ENCODE peak calls at places on chromosomes 4 and X, in seven cellular contexts. S, A, D, Z, R, C and U are unnamed samples.
A peak's percentile ranks its signal among the peaks of the same experiment; 100 is the strongest.

GRCh38 chr4:187436251-187436650 is 559.3 kb upstream of the ZFP42 start:
- DNase-seq in R (no peak), C (no peak), A (no peak), S (no peak), D (no peak), Z (no peak), U (no peak)

GRCh38 chrX:71941771-71942170 is 31.1 kb downstream of the NHSL2 start:
- DNase-seq in R (no peak), S (no peak), C (peak; percentile 48), Z (no peak), D (peak; percentile 83), A (peak; percentile 80), U (no peak)

GRCh38 chr4:73208376-73208775 is 50.2 kb downstream of the ANKRD17 start:
- DNase-seq in S (no peak), A (no peak), D (peak; percentile 75), R (no peak), C (no peak), Z (no peak), U (no peak)

GRCh38 chrX:37959212-37960021 is 46.9 kb upstream of the SYTL5 start:
- DNase-seq in R (no peak), C (no peak), Z (no peak), A (no peak), D (no peak), S (no peak), U (no peak)

GRCh38 chr4:150579591-150580234 is 2.2 kb upstream of the MAB21L2 start:
- DNase-seq in R (peak; percentile 15), S (no peak), Z (no peak), D (no peak), C (peak; percentile 23), A (peak; percentile 46), U (peak; percentile 20)

GRCh38 chr4:165663411-165663810 is 209.6 kb upstream of the TLL1 start:
- DNase-seq in D (peak; percentile 51), C (no peak), A (peak; percentile 66), S (no peak), R (no peak), Z (no peak), U (no peak)

GRCh38 chr4:53497446-53498069 is 93.7 kb downstream of the LNX1 start:
- DNase-seq in R (no peak), Z (no peak), C (peak; percentile 54), A (peak; percentile 90), S (no peak), D (peak; percentile 59), U (no peak)

GRCh38 chr4:121951570-121952110 is at the start of gene TRPC3:
- DNase-seq in C (peak; percentile 32), A (peak; percentile 23), R (no peak), Z (peak; percentile 70), D (no peak), S (no peak), U (peak; percentile 34)

GRCh38 chr4:20254517-20255250 is 3.0 kb downstream of the SLIT2 start:
- DNase-seq in R (peak; percentile 23), D (no peak), Z (peak; percentile 64), C (peak; percentile 26), S (no peak), A (peak; percentile 75), U (peak; percentile 12)

GRCh38 chr4:76634239-76634638 is 199.2 kb downstream of the SHROOM3 start:
- DNase-seq in Z (no peak), D (peak; percentile 59), C (no peak), S (no peak), A (peak; percentile 58), R (no peak), U (no peak)

GRCh38 chr4:7842384-7843279 is 97.0 kb downstream of the AFAP1 start:
- DNase-seq in D (peak; percentile 99), R (no peak), S (peak; percentile 83), Z (no peak), C (peak; percentile 60), A (peak; percentile 99), U (no peak)

GRCh38 chr4:98630804-98631454 is 27.5 kb downstream of the TSPAN5 start:
- DNase-seq in C (no peak), Z (no peak), A (peak; percentile 46), D (peak; percentile 52), S (no peak), R (no peak), U (no peak)

GRCh38 chrX:34810364-34810763 is 132.2 kb upstream of the FAM47B start:
- DNase-seq in D (peak; percentile 52), S (no peak), Z (no peak), C (no peak), R (no peak), A (peak; percentile 16), U (no peak)

GRCh38 chrX:47662144-47662657 is 3.2 kb upstream of the UXT start:
- DNase-seq in R (no peak), A (peak; percentile 90), Z (no peak), D (peak; percentile 98), S (no peak), C (no peak), U (no peak)

GRCh38 chr4:159764343-159764952 is 661.6 kb downstream of the RAPGEF2 start:
- DNase-seq in R (no peak), C (no peak), A (peak; percentile 69), S (peak; percentile 62), D (peak; percentile 35), Z (no peak), U (peak; percentile 3)

GRCh38 chr4:93659629-93660028 is 168.9 kb upstream of the ATOH1 start:
- DNase-seq in D (no peak), S (no peak), R (no peak), C (no peak), A (no peak), Z (no peak), U (no peak)

GRCh38 chr4:111618908-111619307 is 526.3 kb upstream of the FAM241A start:
- DNase-seq in Z (no peak), R (no peak), S (no peak), A (peak; percentile 51), C (no peak), D (peak; percentile 37), U (no peak)

GRCh38 chrX:49230500-49231232 is 2.5 kb downstream of the CACNA1F start:
- DNase-seq in R (peak; percentile 79), A (no peak), S (no peak), D (peak; percentile 4), Z (peak; percentile 94), C (peak; percentile 75), U (peak; percentile 69)
- H3K4me3 ChIP-seq in R (no peak overlapping the region), A (no peak overlapping the region), S (no peak overlapping the region), D (peak overlapping the region; percentile 10), Z (peak overlapping the region; percentile 43), C (peak overlapping the region; percentile 38), U (peak overlapping the region; percentile 52)

GRCh38 chrX:24153175-24153795 is 3.8 kb downstream of the ZFX start:
- DNase-seq in D (peak; percentile 57), A (peak; percentile 36), C (no peak), Z (no peak), S (no peak), R (no peak), U (no peak)
- H3K4me3 ChIP-seq in D (no peak overlapping the region), A (peak overlapping the region; percentile 12), C (peak overlapping the region; percentile 22), Z (peak overlapping the region; percentile 3), S (no peak overlapping the region), R (no peak overlapping the region), U (no peak overlapping the region)

DNA sequence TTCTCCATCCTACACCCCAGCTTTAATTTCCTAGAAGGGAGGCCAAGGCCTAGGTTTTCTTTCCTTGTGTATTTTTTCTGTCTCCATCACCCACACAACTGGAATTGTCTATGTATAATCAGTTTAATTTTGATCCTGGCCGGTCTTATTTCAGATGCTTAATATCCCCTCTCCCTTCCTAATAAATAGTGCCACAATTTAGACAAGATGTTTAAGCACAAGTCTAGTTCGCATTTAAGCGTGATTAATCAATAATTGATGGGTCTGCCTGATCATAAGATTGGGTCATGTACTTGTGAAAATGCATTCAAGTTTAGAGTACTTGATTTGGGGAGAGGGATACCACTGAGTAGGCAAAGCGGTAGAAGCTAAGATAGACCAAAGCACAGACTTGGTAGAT is 2.4 kb downstream of the BMP2K start:
- DNase-seq in C (no peak), Z (no peak), S (no peak), D (no peak), R (no peak), A (no peak), U (no peak)
- H3K4me3 ChIP-seq in C (peak overlapping the region; percentile 84), Z (peak overlapping the region; percentile 83), S (no peak overlapping the region), D (peak overlapping the region; percentile 54), R (no peak overlapping the region), A (no peak overlapping the region), U (peak overlapping the region; percentile 90)

GRCh38 chr4:107037188-107037587 is 1.1 kb upstream of the DKK2 start:
- DNase-seq in S (no peak), D (peak; percentile 39), C (peak; percentile 27), A (peak; percentile 53), R (peak; percentile 30), Z (peak; percentile 69), U (no peak)
- H3K4me3 ChIP-seq in S (no peak overlapping the region), D (peak overlapping the region; percentile 47), C (peak overlapping the region; percentile 41), A (no peak overlapping the region), R (no peak overlapping the region), Z (no peak overlapping the region), U (no peak overlapping the region)

GRCh38 chr4:11650801-11651596 is 222.3 kb upstream of the HS3ST1 start:
- DNase-seq in C (no peak), A (peak; percentile 48), Z (no peak), S (peak; percentile 96), R (no peak), D (peak; percentile 35), U (no peak)
- H3K4me3 ChIP-seq in C (no peak overlapping the region), A (no peak overlapping the region), Z (no peak overlapping the region), S (peak overlapping the region; percentile 38), R (no peak overlapping the region), D (no peak overlapping the region), U (no peak overlapping the region)

DNA sequence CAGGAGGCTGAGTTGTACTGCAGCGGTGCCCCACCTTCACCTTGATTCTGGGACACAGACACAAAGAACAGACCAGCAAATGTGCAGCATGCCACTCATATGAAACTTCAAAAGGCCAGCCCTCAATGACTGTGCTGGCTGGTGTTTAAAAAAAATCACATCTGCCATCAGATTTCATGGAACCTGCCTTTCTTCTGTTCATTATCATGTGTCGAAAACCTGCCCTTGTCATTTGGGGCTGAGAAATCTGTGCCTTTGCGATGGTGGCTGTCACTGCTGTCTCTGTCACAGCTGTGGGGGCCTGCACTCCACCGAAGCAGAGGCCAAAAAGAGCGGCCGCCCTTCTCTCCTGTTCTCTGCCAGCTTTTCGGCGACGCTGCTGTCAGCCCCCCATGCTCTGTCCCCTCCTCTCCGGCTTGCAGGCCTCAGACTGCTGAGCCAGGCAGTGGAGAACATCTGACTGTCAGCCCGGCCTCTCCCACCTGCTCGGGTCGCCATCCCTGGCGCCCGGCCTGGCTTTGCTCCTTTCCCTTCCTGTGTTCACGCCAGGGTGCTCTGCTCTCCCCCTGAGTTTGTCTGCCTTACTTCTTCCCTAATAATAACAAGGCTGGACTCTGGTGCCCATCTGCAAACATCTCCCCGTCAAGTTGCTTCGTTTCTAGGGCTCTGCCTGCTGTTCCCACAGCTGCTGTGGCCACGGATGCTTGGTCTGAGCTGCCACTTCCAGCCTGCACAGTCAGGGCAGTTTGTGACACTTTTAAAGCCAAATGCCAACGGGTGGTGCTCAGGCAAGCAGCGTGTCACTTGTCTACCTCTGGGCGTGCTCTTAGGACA is 355.2 kb downstream of the UNC5C start:
- DNase-seq in A (no peak), D (no peak), S (no peak), Z (no peak), R (no peak), C (no peak), U (no peak)
- H3K4me3 ChIP-seq in A (no peak overlapping the region), D (no peak overlapping the region), S (no peak overlapping the region), Z (no peak overlapping the region), R (no peak overlapping the region), C (no peak overlapping the region), U (no peak overlapping the region)

GRCh38 chr4:125677665-125678307 is 363.0 kb downstream of the FAT4 start:
- DNase-seq in D (no peak), Z (no peak), C (no peak), S (no peak), A (no peak), R (no peak), U (no peak)
- H3K4me3 ChIP-seq in D (no peak overlapping the region), Z (no peak overlapping the region), C (no peak overlapping the region), S (no peak overlapping the region), A (no peak overlapping the region), R (no peak overlapping the region), U (no peak overlapping the region)

GRCh38 chr4:102620697-102621497 is 119.7 kb downstream of the NFKB1 start:
- DNase-seq in Z (no peak), A (peak; percentile 79), C (no peak), R (peak; percentile 35), D (peak; percentile 74), S (peak; percentile 76), U (no peak)
- H3K4me3 ChIP-seq in Z (no peak overlapping the region), A (no peak overlapping the region), C (no peak overlapping the region), R (no peak overlapping the region), D (no peak overlapping the region), S (peak overlapping the region; percentile 42), U (no peak overlapping the region)